ENCODE peak calls at places on chromosomes 1 and 21, in nine cellular contexts. One of them, this sample, is unnamed.

GRCh38 chr1:204578867-204579664 is 62.9 kb downstream of the MDM4 start:
- DNase-seq in A549: no peak
- DNase-seq in suprapubic skin: no peak
- DNase-seq in mucosa of descending colon: peak
- DNase-seq in colonic mucosa: peak
- DNase-seq in fibroblast of pulmonary artery: peak
- DNase-seq in left ventricle myocardium inferior: peak
- DNase-seq in K562: no peak
- DNase-seq in foreskin fibroblast: no peak
- DNase-seq in this sample: no peak

GRCh38 chr1:227891223-227891954 is 56.3 kb downstream of the WNT9A start:
- DNase-seq in A549: no peak
- DNase-seq in suprapubic skin: peak
- DNase-seq in mucosa of descending colon: no peak
- DNase-seq in colonic mucosa: peak
- DNase-seq in fibroblast of pulmonary artery: no peak
- DNase-seq in left ventricle myocardium inferior: no peak
- DNase-seq in K562: no peak
- DNase-seq in foreskin fibroblast: no peak
- DNase-seq in this sample: no peak

GRCh38 chr1:159560599-159560998 is 24.8 kb upstream of the OR10J5 start:
- DNase-seq in A549: no peak
- DNase-seq in suprapubic skin: no peak
- DNase-seq in mucosa of descending colon: no peak
- DNase-seq in colonic mucosa: no peak
- DNase-seq in fibroblast of pulmonary artery: no peak
- DNase-seq in left ventricle myocardium inferior: no peak
- DNase-seq in K562: no peak
- DNase-seq in foreskin fibroblast: no peak
- DNase-seq in this sample: no peak

GRCh38 chr1:236155399-236155767 is 13.0 kb downstream of the GPR137B start:
- DNase-seq in A549: no peak
- DNase-seq in suprapubic skin: no peak
- DNase-seq in mucosa of descending colon: no peak
- DNase-seq in colonic mucosa: no peak
- DNase-seq in fibroblast of pulmonary artery: no peak
- DNase-seq in left ventricle myocardium inferior: no peak
- DNase-seq in K562: no peak
- DNase-seq in foreskin fibroblast: no peak
- DNase-seq in this sample: no peak

GRCh38 chr21:23162213-23162946 is 2164.2 kb downstream of the NCAM2 start:
- DNase-seq in A549: no peak
- DNase-seq in suprapubic skin: no peak
- DNase-seq in mucosa of descending colon: no peak
- DNase-seq in colonic mucosa: no peak
- DNase-seq in fibroblast of pulmonary artery: peak
- DNase-seq in left ventricle myocardium inferior: no peak
- DNase-seq in K562: no peak
- DNase-seq in foreskin fibroblast: no peak
- DNase-seq in this sample: no peak

GRCh38 chr1:85307987-85308836 is 31.8 kb upstream of the BCL10 start:
- DNase-seq in A549: peak
- DNase-seq in suprapubic skin: peak
- DNase-seq in mucosa of descending colon: peak
- DNase-seq in colonic mucosa: peak
- DNase-seq in fibroblast of pulmonary artery: peak
- DNase-seq in left ventricle myocardium inferior: peak
- DNase-seq in K562: peak
- DNase-seq in foreskin fibroblast: peak
- DNase-seq in this sample: no peak

GRCh38 chr1:111199881-111200801 is at the start of gene DENND2D:
- DNase-seq in A549: no peak
- DNase-seq in suprapubic skin: no peak
- DNase-seq in mucosa of descending colon: peak
- DNase-seq in colonic mucosa: peak
- DNase-seq in fibroblast of pulmonary artery: no peak
- DNase-seq in left ventricle myocardium inferior: peak
- DNase-seq in K562: no peak
- DNase-seq in foreskin fibroblast: no peak
- DNase-seq in this sample: no peak

GRCh38 chr1:91771717-91772116 is 114.2 kb downstream of the TGFBR3 start:
- DNase-seq in A549: no peak
- DNase-seq in suprapubic skin: no peak
- DNase-seq in mucosa of descending colon: no peak
- DNase-seq in colonic mucosa: no peak
- DNase-seq in fibroblast of pulmonary artery: no peak
- DNase-seq in left ventricle myocardium inferior: no peak
- DNase-seq in K562: no peak
- DNase-seq in foreskin fibroblast: no peak
- DNase-seq in this sample: no peak

GRCh38 chr1:224333309-224333926 is 3.4 kb upstream of the NVL start:
- DNase-seq in A549: peak
- DNase-seq in suprapubic skin: no peak
- DNase-seq in mucosa of descending colon: peak
- DNase-seq in colonic mucosa: peak
- DNase-seq in fibroblast of pulmonary artery: peak
- DNase-seq in left ventricle myocardium inferior: no peak
- DNase-seq in K562: peak
- DNase-seq in foreskin fibroblast: peak
- DNase-seq in this sample: peak

GRCh38 chr1:28510350-28511223 is 4.7 kb downstream of the RCC1 start:
- DNase-seq in A549: peak
- DNase-seq in suprapubic skin: no peak
- DNase-seq in mucosa of descending colon: no peak
- DNase-seq in colonic mucosa: no peak
- DNase-seq in fibroblast of pulmonary artery: no peak
- DNase-seq in left ventricle myocardium inferior: no peak
- DNase-seq in K562: no peak
- DNase-seq in foreskin fibroblast: no peak
- DNase-seq in this sample: no peak

GRCh38 chr1:165144757-165145397 is 211.6 kb downstream of the LMX1A start:
- DNase-seq in A549: peak
- DNase-seq in suprapubic skin: no peak
- DNase-seq in mucosa of descending colon: peak
- DNase-seq in colonic mucosa: peak
- DNase-seq in fibroblast of pulmonary artery: peak
- DNase-seq in left ventricle myocardium inferior: peak
- DNase-seq in K562: peak
- DNase-seq in foreskin fibroblast: peak
- DNase-seq in this sample: peak

GRCh38 chr1:45304311-45305081 is 22.2 kb upstream of the HPDL start:
- DNase-seq in A549: no peak
- DNase-seq in suprapubic skin: no peak
- DNase-seq in mucosa of descending colon: peak
- DNase-seq in colonic mucosa: peak
- DNase-seq in fibroblast of pulmonary artery: no peak
- DNase-seq in left ventricle myocardium inferior: no peak
- DNase-seq in K562: peak
- DNase-seq in foreskin fibroblast: peak
- DNase-seq in this sample: no peak
- TF ChIP-seq CTCF in A549: no peak
- TF ChIP-seq CTCF in suprapubic skin: no peak
- TF ChIP-seq CTCF in mucosa of descending colon: no peak
- TF ChIP-seq CTCF in colonic mucosa: no peak
- TF ChIP-seq CTCF in fibroblast of pulmonary artery: no peak
- TF ChIP-seq CTCF in left ventricle myocardium inferior: no peak
- TF ChIP-seq CTCF in K562: no peak
- TF ChIP-seq CTCF in foreskin fibroblast: no peak
- TF ChIP-seq CTCF in this sample: no peak

GRCh38 chr1:2557146-2558029 is 1.2 kb downstream of the TNFRSF14 start:
- DNase-seq in A549: no peak
- DNase-seq in suprapubic skin: no peak
- DNase-seq in mucosa of descending colon: peak
- DNase-seq in colonic mucosa: peak
- DNase-seq in fibroblast of pulmonary artery: no peak
- DNase-seq in left ventricle myocardium inferior: no peak
- DNase-seq in K562: no peak
- DNase-seq in foreskin fibroblast: no peak
- DNase-seq in this sample: no peak
- H3K4me3 ChIP-seq in A549: no peak
- H3K4me3 ChIP-seq in suprapubic skin: peak
- H3K4me3 ChIP-seq in mucosa of descending colon: peak
- H3K4me3 ChIP-seq in colonic mucosa: peak
- H3K4me3 ChIP-seq in fibroblast of pulmonary artery: peak
- H3K4me3 ChIP-seq in left ventricle myocardium inferior: peak
- H3K4me3 ChIP-seq in K562: no peak
- H3K4me3 ChIP-seq in foreskin fibroblast: peak
- H3K4me3 ChIP-seq in this sample: peak

DNA sequence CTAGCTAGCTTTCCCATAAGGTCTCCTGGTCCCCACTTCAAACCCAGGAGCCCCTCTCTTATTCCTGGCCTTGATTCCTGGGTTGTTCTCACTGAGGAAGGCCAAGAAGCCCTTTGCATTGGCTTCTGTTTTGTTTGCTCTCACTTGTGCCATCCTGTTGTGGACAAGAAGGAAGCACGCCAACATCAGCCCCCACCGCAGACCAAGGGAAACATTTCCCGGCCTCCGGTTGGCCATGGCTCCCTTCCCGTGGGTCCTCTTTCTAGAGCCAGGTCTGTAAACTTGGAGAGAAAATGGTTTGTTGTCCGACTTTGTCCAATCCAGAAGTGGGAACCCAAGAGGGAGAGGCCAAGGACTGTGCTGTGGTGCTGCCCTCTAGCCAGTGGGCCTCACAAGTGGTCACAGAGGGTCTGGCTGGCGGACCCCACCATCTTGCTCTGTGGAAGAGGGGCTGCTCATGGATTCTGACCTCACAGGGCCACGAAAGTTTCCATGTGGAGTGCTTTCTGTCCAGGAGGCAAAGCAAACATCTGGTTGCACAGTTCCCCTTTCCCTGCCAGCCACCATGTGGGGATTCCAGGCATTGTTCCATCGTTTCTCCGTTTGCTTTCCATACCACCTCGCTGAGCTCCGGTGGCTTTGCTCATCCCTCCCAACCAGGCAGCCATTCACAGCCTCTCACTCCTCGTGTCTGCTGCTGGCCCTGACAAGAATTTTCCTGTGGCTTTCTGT is 18.9 kb upstream of the TENT5C start:
- DNase-seq in A549: no peak
- DNase-seq in suprapubic skin: no peak
- DNase-seq in mucosa of descending colon: no peak
- DNase-seq in colonic mucosa: no peak
- DNase-seq in fibroblast of pulmonary artery: no peak
- DNase-seq in left ventricle myocardium inferior: no peak
- DNase-seq in K562: no peak
- DNase-seq in foreskin fibroblast: peak
- DNase-seq in this sample: no peak
- TF ChIP-seq CTCF in A549: no peak
- TF ChIP-seq CTCF in suprapubic skin: no peak
- TF ChIP-seq CTCF in mucosa of descending colon: no peak
- TF ChIP-seq CTCF in colonic mucosa: no peak
- TF ChIP-seq CTCF in fibroblast of pulmonary artery: no peak
- TF ChIP-seq CTCF in left ventricle myocardium inferior: no peak
- TF ChIP-seq CTCF in K562: peak
- TF ChIP-seq CTCF in foreskin fibroblast: no peak
- TF ChIP-seq CTCF in this sample: no peak

DNA sequence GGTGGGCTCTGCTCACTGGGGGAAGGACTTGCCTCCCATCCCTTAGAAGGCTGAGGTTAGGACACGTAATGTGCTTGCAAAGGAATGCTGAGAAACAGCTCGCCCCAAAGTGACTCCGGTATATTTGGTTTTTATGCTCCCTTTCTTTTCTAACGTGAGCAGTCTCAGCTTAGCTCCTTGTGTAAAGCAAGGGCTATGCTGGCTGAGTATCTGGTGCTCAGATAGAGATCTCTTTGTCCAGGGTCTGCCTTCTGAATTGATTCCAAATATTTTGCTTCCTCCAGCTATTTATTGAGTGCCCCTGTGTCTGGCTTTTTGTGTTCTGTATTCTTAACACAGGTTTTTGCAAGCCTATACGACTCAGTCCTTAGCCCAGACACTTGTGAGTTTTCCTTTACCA is 94.5 kb upstream of the ARTN start:
- DNase-seq in A549: no peak
- DNase-seq in suprapubic skin: no peak
- DNase-seq in mucosa of descending colon: no peak
- DNase-seq in colonic mucosa: no peak
- DNase-seq in fibroblast of pulmonary artery: no peak
- DNase-seq in left ventricle myocardium inferior: no peak
- DNase-seq in K562: no peak
- DNase-seq in foreskin fibroblast: no peak
- DNase-seq in this sample: no peak
- H3K4me3 ChIP-seq in A549: no peak
- H3K4me3 ChIP-seq in suprapubic skin: no peak
- H3K4me3 ChIP-seq in mucosa of descending colon: no peak
- H3K4me3 ChIP-seq in colonic mucosa: no peak
- H3K4me3 ChIP-seq in fibroblast of pulmonary artery: no peak
- H3K4me3 ChIP-seq in left ventricle myocardium inferior: no peak
- H3K4me3 ChIP-seq in K562: no peak
- H3K4me3 ChIP-seq in foreskin fibroblast: no peak
- H3K4me3 ChIP-seq in this sample: no peak

GRCh38 chr1:229842302-229843255 is 216.5 kb downstream of the URB2 start:
- DNase-seq in A549: no peak
- DNase-seq in suprapubic skin: no peak
- DNase-seq in mucosa of descending colon: no peak
- DNase-seq in colonic mucosa: no peak
- DNase-seq in fibroblast of pulmonary artery: no peak
- DNase-seq in left ventricle myocardium inferior: no peak
- DNase-seq in K562: no peak
- DNase-seq in foreskin fibroblast: no peak
- DNase-seq in this sample: no peak

GRCh38 chr1:229841230-229841629 is 215.2 kb downstream of the URB2 start:
- DNase-seq in A549: no peak
- DNase-seq in suprapubic skin: no peak
- DNase-seq in mucosa of descending colon: no peak
- DNase-seq in colonic mucosa: no peak
- DNase-seq in fibroblast of pulmonary artery: no peak
- DNase-seq in left ventricle myocardium inferior: no peak
- DNase-seq in K562: no peak
- DNase-seq in foreskin fibroblast: no peak
- DNase-seq in this sample: no peak

GRCh38 chr1:229843627-229844238 is 217.7 kb downstream of the URB2 start:
- DNase-seq in A549: peak
- DNase-seq in suprapubic skin: no peak
- DNase-seq in mucosa of descending colon: peak
- DNase-seq in colonic mucosa: peak
- DNase-seq in fibroblast of pulmonary artery: peak
- DNase-seq in left ventricle myocardium inferior: peak
- DNase-seq in K562: peak
- DNase-seq in foreskin fibroblast: peak
- DNase-seq in this sample: no peak

GRCh38 chr1:229836324-229836723 is 210.3 kb downstream of the URB2 start:
- DNase-seq in A549: no peak
- DNase-seq in suprapubic skin: no peak
- DNase-seq in mucosa of descending colon: no peak
- DNase-seq in colonic mucosa: no peak
- DNase-seq in fibroblast of pulmonary artery: no peak
- DNase-seq in left ventricle myocardium inferior: no peak
- DNase-seq in K562: no peak
- DNase-seq in foreskin fibroblast: no peak
- DNase-seq in this sample: no peak

DNA sequence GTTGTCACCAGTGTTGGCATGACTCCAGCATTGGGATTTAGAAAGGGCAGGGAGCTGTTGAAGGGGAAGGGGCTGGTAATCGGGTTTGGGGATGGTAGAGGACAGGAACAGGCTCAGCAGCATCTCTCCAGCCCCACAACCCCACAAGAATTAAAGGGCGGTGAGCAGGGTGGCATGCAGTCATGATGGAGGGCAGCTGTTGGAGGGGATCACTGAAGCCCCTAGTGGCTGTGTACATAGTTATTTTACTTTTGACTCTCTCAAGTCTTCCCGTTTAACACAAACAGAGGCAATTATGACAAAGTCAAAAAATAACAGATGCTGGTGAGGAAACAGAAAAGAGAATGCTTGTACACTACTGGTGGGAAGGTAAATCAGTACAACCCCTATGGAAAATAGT is 213.8 kb downstream of the URB2 start:
- DNase-seq in A549: no peak
- DNase-seq in suprapubic skin: no peak
- DNase-seq in mucosa of descending colon: no peak
- DNase-seq in colonic mucosa: no peak
- DNase-seq in fibroblast of pulmonary artery: no peak
- DNase-seq in left ventricle myocardium inferior: no peak
- DNase-seq in K562: no peak
- DNase-seq in foreskin fibroblast: no peak
- DNase-seq in this sample: no peak
- TF ChIP-seq CTCF in A549: no peak
- TF ChIP-seq CTCF in suprapubic skin: no peak
- TF ChIP-seq CTCF in mucosa of descending colon: no peak
- TF ChIP-seq CTCF in colonic mucosa: no peak
- TF ChIP-seq CTCF in fibroblast of pulmonary artery: no peak
- TF ChIP-seq CTCF in left ventricle myocardium inferior: no peak
- TF ChIP-seq CTCF in K562: no peak
- TF ChIP-seq CTCF in foreskin fibroblast: no peak
- TF ChIP-seq CTCF in this sample: no peak